ENCODE peak calls at places on chromosomes 13 and 19, in five cellular contexts. D is HFFc6; S is GM23338; R is CD4-positive, alpha-beta T cell; X is fibroblast of the aortic adventitia. I is an unnamed sample.

GRCh38 chr19:48466571-48467325 is 2.4 kb upstream of the CYTH2 start:
- DNase-seq in D (peak; percentile 37), S (no peak), R (no peak), X (peak; percentile 68), I (no peak)

GRCh38 chr19:55133639-55134444 is 15.2 kb downstream of the TNNT1 start:
- DNase-seq in D (no peak), S (no peak), R (no peak), X (no peak), I (no peak)

GRCh38 chr13:66347718-66348117 is 882.4 kb downstream of the PCDH9 start:
- DNase-seq in D (no peak), S (no peak), R (no peak), X (no peak), I (no peak)

GRCh38 chr13:94968040-94968756 is 255.9 kb upstream of the SOX21 start:
- DNase-seq in D (no peak), S (peak; percentile 83), R (no peak), X (no peak), I (no peak)

GRCh38 chr13:35954207-35954560 is 177.0 kb downstream of the DCLK1 start:
- DNase-seq in D (no peak), S (no peak), R (no peak), X (peak; percentile 37), I (no peak)

GRCh38 chr13:54210397-54211050 is 1181.9 kb downstream of the OLFM4 start:
- DNase-seq in D (no peak), S (no peak), R (no peak), X (no peak), I (no peak)

GRCh38 chr19:8221161-8221560 is 12.0 kb downstream of the CERS4 start:
- DNase-seq in D (no peak), S (no peak), R (no peak), X (no peak), I (no peak)

GRCh38 chr13:32086791-32087441 is 55.3 kb downstream of the FRY start:
- DNase-seq in D (no peak), S (no peak), R (no peak), X (peak; percentile 3), I (no peak)

GRCh38 chr19:38209671-38210457 is 14.2 kb downstream of the DPF1 start:
- DNase-seq in D (peak; percentile 19), S (peak; percentile 82), R (no peak), X (peak; percentile 37), I (no peak)

GRCh38 chr19:11538232-11539036 is at the start of gene CNN1:
- DNase-seq in D (no peak), S (peak; percentile 86), R (no peak), X (peak; percentile 45), I (no peak)

GRCh38 chr13:48235100-48235813 is 2.3 kb downstream of the ITM2B start:
- DNase-seq in D (peak; percentile 46), S (peak; percentile 65), R (no peak), X (peak; percentile 51), I (no peak)

GRCh38 chr19:3374369-3375112 is 8.2 kb downstream of the NFIC start:
- DNase-seq in D (no peak), S (no peak), R (no peak), X (no peak), I (no peak)

GRCh38 chr13:109919715-109920375 is 133.5 kb upstream of the IRS2 start:
- DNase-seq in D (peak; percentile 20), S (no peak), R (no peak), X (peak; percentile 33), I (no peak)

GRCh38 chr19:1258707-1259205 is 10.4 kb downstream of the MIDN start:
- DNase-seq in D (peak; percentile 30), S (no peak), R (no peak), X (peak; percentile 35), I (no peak)

GRCh38 chr19:31127132-31127967 is 221.9 kb downstream of the TSHZ3 start:
- DNase-seq in D (peak; percentile 96), S (no peak), R (no peak), X (peak; percentile 86), I (no peak)

GRCh38 chr13:43805071-43805468 is 18.3 kb upstream of the ENOX1 start:
- DNase-seq in D (peak; percentile 92), S (peak; percentile 9), R (no peak), X (peak; percentile 82), I (no peak)

GRCh38 chr13:34155931-34156607 is 338.1 kb downstream of the RFC3 start:
- DNase-seq in D (peak; percentile 83), S (no peak), R (no peak), X (peak; percentile 24), I (no peak)

GRCh38 chr19:15536350-15536749 is 28.0 kb downstream of the CYP4F22 start:
- DNase-seq in D (no peak), S (no peak), R (no peak), X (no peak), I (no peak)
- TF ChIP-seq CTCF in D (no peak), S (no peak), R (no peak), X (no peak), I (no peak)

GRCh38 chr19:58572026-58572817 is 913 bp downstream of the MZF1 start:
- DNase-seq in D (no peak), S (no peak), R (no peak), X (no peak), I (peak; percentile 78)

GRCh38 chr19:58573658-58574164 is 576 bp upstream of the MZF1 start:
- DNase-seq in D (no peak), S (no peak), R (no peak), X (no peak), I (no peak)

GRCh38 chr19:58570770-58571574 is 2.2 kb downstream of the MZF1 start:
- DNase-seq in D (no peak), S (no peak), R (no peak), X (no peak), I (peak; percentile 43)

GRCh38 chr19:58571575-58571947 is 1.6 kb downstream of the MZF1 start:
- DNase-seq in D (no peak), S (no peak), R (no peak), X (no peak), I (peak; percentile 22)

GRCh38 chr19:58572818-58573657 is at the start of gene MZF1:
- DNase-seq in D (peak; percentile 100), S (peak; percentile 100), R (peak; percentile 98), X (peak; percentile 100), I (peak; percentile 100)
- TF ChIP-seq CTCF in D (peak; percentile 61), S (no peak), R (no peak), X (peak; percentile 32), I (no peak)

DNA sequence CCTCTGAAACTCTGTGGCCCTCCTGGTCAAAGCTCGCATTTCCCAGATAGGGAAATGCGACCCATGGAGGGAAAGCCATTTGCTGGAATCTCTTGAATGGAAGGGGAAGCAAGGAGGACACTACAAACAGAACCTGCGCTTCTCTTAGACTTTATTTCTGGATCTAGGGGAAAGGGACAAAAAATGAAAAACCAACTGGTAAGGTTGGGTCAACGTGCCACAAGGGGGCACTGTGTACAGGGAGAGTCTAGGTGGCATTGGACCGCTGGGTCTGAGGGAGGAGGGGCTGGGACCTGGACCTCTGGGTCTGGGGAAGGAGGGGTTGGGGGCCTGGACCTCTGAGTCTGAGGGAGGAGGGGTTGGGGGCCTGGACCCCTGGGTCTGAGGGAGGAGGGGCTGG is 5.0 kb downstream of the KLK4 start:
- DNase-seq in D (no peak), S (peak; percentile 93), R (no peak), X (peak; percentile 12), I (no peak)
- TF ChIP-seq CTCF in D (peak; percentile 64), S (peak; percentile 78), R (peak; percentile 25), X (peak; percentile 58), I (peak; percentile 36)

DNA sequence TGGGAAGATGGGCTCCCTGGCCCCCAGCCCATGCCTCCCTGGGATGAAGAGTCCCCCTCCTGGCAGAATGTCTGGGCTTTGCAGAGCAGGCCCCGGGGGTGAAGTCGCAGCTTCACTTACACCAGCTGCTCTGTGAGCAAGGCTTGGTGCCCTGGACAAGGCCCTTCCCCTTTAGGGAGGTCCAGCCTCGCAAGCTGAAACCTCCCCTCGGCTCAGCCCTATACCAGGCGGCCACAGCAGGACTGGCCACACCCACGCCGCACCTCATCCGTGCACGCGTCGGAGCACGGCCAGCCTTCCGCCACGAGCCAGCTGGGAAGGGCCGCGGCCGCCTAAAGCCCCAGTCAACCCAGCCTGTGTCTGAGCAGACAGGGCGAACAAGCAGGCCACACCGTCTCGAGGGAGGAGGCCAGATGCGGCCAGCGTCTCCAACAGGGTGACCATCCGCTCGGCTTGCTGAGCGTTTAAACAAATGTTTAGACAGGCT is 83.2 kb upstream of the MCF2L start:
- DNase-seq in D (peak; percentile 88), S (peak; percentile 87), R (no peak), X (peak; percentile 81), I (no peak)
- TF ChIP-seq CTCF in D (no peak), S (no peak), R (no peak), X (no peak), I (no peak)

DNA sequence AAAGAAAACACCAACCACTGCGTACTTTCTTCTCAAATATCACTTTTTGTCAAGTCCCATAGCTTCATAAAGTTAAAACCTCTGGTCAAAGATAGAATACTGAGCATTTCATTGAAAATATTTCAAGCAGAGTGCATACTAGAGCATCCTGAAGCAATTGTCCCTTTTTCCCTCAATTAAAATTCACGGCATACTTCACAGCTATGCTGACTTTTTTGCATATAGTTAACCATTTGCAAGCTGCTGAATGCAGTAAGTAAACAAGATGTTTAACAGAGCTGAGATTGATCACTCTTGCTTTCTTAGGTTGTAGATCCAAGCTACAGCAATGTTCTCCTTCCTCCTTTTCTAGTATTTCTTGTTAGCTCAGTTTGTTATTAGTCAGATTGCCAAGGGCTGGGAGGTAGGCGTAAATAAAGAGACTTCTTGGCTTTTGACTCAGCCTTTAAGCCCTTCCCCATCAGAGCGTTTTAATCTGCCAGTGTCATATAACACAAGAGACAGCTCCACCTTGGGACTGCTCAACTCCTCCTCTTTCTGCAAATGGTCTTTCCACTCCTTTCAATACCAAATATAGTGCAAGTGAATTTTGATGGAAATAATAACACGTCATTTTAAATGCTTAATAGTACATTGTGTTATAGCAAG is at the start of gene SLITRK6:
- DNase-seq in D (peak; percentile 64), S (peak; percentile 75), R (no peak), X (peak; percentile 8), I (no peak)
- TF ChIP-seq CTCF in D (peak; percentile 29), S (no peak), R (no peak), X (no peak), I (no peak)

GRCh38 chr19:13241321-13242104 is 91.3 kb downstream of the IER2 start:
- DNase-seq in D (no peak), S (peak; percentile 59), R (no peak), X (no peak), I (no peak)
- TF ChIP-seq CTCF in D (peak; percentile 29), S (peak; percentile 57), R (no peak), X (no peak), I (peak; percentile 8)